ENCODE peak calls at places on chromosomes 7 and 10, in six cellular contexts. One of them, this sample, is unnamed.

GRCh38 chr7:832292-832967 is at the start of gene SUN1:
- DNase-seq in brain microvascular endothelial cell: peak
- DNase-seq in fibroblast of mammary gland: peak
- DNase-seq in epithelial cell of esophagus: peak
- DNase-seq in fibroblast of the aortic adventitia: peak
- DNase-seq in B cell: no peak
- DNase-seq in this sample: peak

GRCh38 chr10:129031233-129032150 is 435.5 kb upstream of the MGMT start:
- DNase-seq in fibroblast of the aortic adventitia: peak
- DNase-seq in brain microvascular endothelial cell: peak
- DNase-seq in epithelial cell of esophagus: peak
- DNase-seq in fibroblast of mammary gland: peak
- DNase-seq in B cell: no peak
- DNase-seq in this sample: no peak

GRCh38 chr10:24505759-24506158 is 217.9 kb downstream of the ARHGAP21 start:
- DNase-seq in B cell: no peak
- DNase-seq in fibroblast of mammary gland: no peak
- DNase-seq in brain microvascular endothelial cell: no peak
- DNase-seq in epithelial cell of esophagus: no peak
- DNase-seq in fibroblast of the aortic adventitia: peak
- DNase-seq in this sample: no peak

GRCh38 chr7:19491371-19491770 is 217.5 kb downstream of the POLR1F start:
- DNase-seq in fibroblast of mammary gland: no peak
- DNase-seq in B cell: no peak
- DNase-seq in epithelial cell of esophagus: no peak
- DNase-seq in fibroblast of the aortic adventitia: no peak
- DNase-seq in brain microvascular endothelial cell: no peak
- DNase-seq in this sample: no peak

GRCh38 chr10:71092812-71093391 is 119.5 kb upstream of the UNC5B start:
- DNase-seq in brain microvascular endothelial cell: no peak
- DNase-seq in fibroblast of the aortic adventitia: no peak
- DNase-seq in epithelial cell of esophagus: no peak
- DNase-seq in B cell: no peak
- DNase-seq in fibroblast of mammary gland: no peak
- DNase-seq in this sample: no peak

GRCh38 chr7:27156508-27156898 is at the start of gene HOXA7:
- DNase-seq in fibroblast of the aortic adventitia: no peak
- DNase-seq in fibroblast of mammary gland: peak
- DNase-seq in epithelial cell of esophagus: no peak
- DNase-seq in B cell: no peak
- DNase-seq in brain microvascular endothelial cell: no peak
- DNase-seq in this sample: no peak

GRCh38 chr7:155590215-155591023 is 44.1 kb upstream of the CNPY1 start:
- DNase-seq in fibroblast of the aortic adventitia: peak
- DNase-seq in fibroblast of mammary gland: no peak
- DNase-seq in B cell: no peak
- DNase-seq in epithelial cell of esophagus: no peak
- DNase-seq in brain microvascular endothelial cell: peak
- DNase-seq in this sample: no peak

GRCh38 chr10:47022311-47023131 is 111.3 kb downstream of the PTPN20 start:
- DNase-seq in epithelial cell of esophagus: no peak
- DNase-seq in fibroblast of mammary gland: no peak
- DNase-seq in fibroblast of the aortic adventitia: no peak
- DNase-seq in brain microvascular endothelial cell: no peak
- DNase-seq in B cell: no peak
- DNase-seq in this sample: no peak

GRCh38 chr7:43038229-43038628 is 74.2 kb upstream of the HECW1 start:
- DNase-seq in epithelial cell of esophagus: peak
- DNase-seq in brain microvascular endothelial cell: peak
- DNase-seq in B cell: no peak
- DNase-seq in fibroblast of mammary gland: peak
- DNase-seq in fibroblast of the aortic adventitia: peak
- DNase-seq in this sample: peak

GRCh38 chr10:34186740-34187139 is 628.4 kb downstream of the PARD3 start:
- DNase-seq in fibroblast of mammary gland: no peak
- DNase-seq in fibroblast of the aortic adventitia: no peak
- DNase-seq in B cell: no peak
- DNase-seq in epithelial cell of esophagus: no peak
- DNase-seq in brain microvascular endothelial cell: no peak
- DNase-seq in this sample: no peak

GRCh38 chr10:132540456-132540855 is 2.9 kb downstream of the INPP5A start:
- DNase-seq in epithelial cell of esophagus: peak
- DNase-seq in B cell: no peak
- DNase-seq in fibroblast of mammary gland: peak
- DNase-seq in brain microvascular endothelial cell: peak
- DNase-seq in fibroblast of the aortic adventitia: peak
- DNase-seq in this sample: no peak
- TF ChIP-seq CTCF in epithelial cell of esophagus: peak
- TF ChIP-seq CTCF in B cell: no peak
- TF ChIP-seq CTCF in fibroblast of mammary gland: peak
- TF ChIP-seq CTCF in brain microvascular endothelial cell: peak
- TF ChIP-seq CTCF in fibroblast of the aortic adventitia: peak
- TF ChIP-seq CTCF in this sample: peak

DNA sequence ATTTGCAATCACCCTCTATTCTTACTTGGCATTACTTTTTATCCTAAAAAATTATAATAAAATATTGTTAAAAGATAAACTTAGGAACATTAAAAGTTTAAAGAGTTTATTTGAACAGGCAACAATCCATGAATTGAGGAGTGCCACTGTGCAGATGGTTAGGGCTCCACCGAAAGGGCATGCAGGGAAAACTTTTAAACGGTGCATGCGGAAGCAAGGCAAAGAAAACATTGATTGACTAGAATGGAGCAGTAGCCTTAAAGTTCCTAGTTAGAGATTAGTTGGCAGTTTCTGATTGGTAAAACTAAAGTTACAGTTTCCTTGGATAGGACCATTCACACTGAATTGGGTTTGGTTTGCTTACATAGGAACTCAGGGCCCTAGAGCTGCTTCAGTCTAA is 17.3 kb downstream of the CC2D2B start:
- DNase-seq in fibroblast of mammary gland: no peak
- DNase-seq in epithelial cell of esophagus: no peak
- DNase-seq in fibroblast of the aortic adventitia: no peak
- DNase-seq in B cell: no peak
- DNase-seq in brain microvascular endothelial cell: no peak
- DNase-seq in this sample: no peak
- TF ChIP-seq CTCF in fibroblast of mammary gland: no peak
- TF ChIP-seq CTCF in epithelial cell of esophagus: no peak
- TF ChIP-seq CTCF in fibroblast of the aortic adventitia: no peak
- TF ChIP-seq CTCF in B cell: no peak
- TF ChIP-seq CTCF in brain microvascular endothelial cell: no peak
- TF ChIP-seq CTCF in this sample: no peak

GRCh38 chr10:77619964-77620703 is 17.5 kb downstream of the KCNMA1 start:
- DNase-seq in B cell: no peak
- DNase-seq in fibroblast of the aortic adventitia: no peak
- DNase-seq in epithelial cell of esophagus: no peak
- DNase-seq in fibroblast of mammary gland: no peak
- DNase-seq in brain microvascular endothelial cell: no peak
- DNase-seq in this sample: no peak
- TF ChIP-seq CTCF in B cell: no peak
- TF ChIP-seq CTCF in fibroblast of the aortic adventitia: no peak
- TF ChIP-seq CTCF in epithelial cell of esophagus: no peak
- TF ChIP-seq CTCF in fibroblast of mammary gland: no peak
- TF ChIP-seq CTCF in brain microvascular endothelial cell: no peak
- TF ChIP-seq CTCF in this sample: no peak

DNA sequence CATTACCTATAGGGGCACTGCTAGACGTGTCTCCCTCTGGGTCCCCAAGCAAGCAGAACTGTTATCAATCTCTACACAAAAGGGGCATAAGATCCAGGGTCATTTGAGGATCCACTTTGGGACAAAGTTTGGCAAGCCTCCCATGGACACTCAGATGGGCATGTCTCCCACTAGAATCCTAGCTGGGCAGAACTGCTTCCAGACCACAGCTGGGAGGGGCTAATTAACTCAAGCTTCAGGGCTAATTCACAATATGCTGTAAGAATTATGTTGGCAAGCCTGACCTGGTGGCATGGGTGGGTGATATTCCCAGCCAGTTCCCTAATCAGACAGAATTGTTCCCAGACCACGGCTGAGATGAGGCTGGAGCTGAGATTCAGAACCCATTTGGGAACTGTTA is 738.4 kb upstream of the FZD8 start:
- DNase-seq in B cell: no peak
- DNase-seq in fibroblast of the aortic adventitia: no peak
- DNase-seq in epithelial cell of esophagus: no peak
- DNase-seq in fibroblast of mammary gland: no peak
- DNase-seq in brain microvascular endothelial cell: no peak
- DNase-seq in this sample: no peak
- TF ChIP-seq CTCF in B cell: no peak
- TF ChIP-seq CTCF in fibroblast of the aortic adventitia: no peak
- TF ChIP-seq CTCF in epithelial cell of esophagus: no peak
- TF ChIP-seq CTCF in fibroblast of mammary gland: no peak
- TF ChIP-seq CTCF in brain microvascular endothelial cell: no peak
- TF ChIP-seq CTCF in this sample: no peak

GRCh38 chr10:49164587-49165188 is 23.5 kb downstream of the TMEM273 start:
- DNase-seq in fibroblast of the aortic adventitia: peak
- DNase-seq in brain microvascular endothelial cell: peak
- DNase-seq in B cell: no peak
- DNase-seq in epithelial cell of esophagus: no peak
- DNase-seq in fibroblast of mammary gland: peak
- DNase-seq in this sample: no peak
- TF ChIP-seq CTCF in fibroblast of the aortic adventitia: peak
- TF ChIP-seq CTCF in brain microvascular endothelial cell: peak
- TF ChIP-seq CTCF in B cell: peak
- TF ChIP-seq CTCF in epithelial cell of esophagus: peak
- TF ChIP-seq CTCF in fibroblast of mammary gland: peak
- TF ChIP-seq CTCF in this sample: peak